ENCODE peak calls at places on chromosomes 12 and 14, in nine cellular contexts. One of them, this sample, is unnamed.

GRCh38 chr12:47296828-47297227 is 217.1 kb upstream of the AMIGO2 start:
- DNase-seq in heart right ventricle: no peak
- DNase-seq in right atrium auricular region: no peak
- DNase-seq in hepatocyte: no peak
- DNase-seq in astrocyte: no peak
- DNase-seq in transverse colon: no peak
- DNase-seq in HCT116: no peak
- DNase-seq in DND-41: no peak
- DNase-seq in uterus: no peak
- DNase-seq in this sample: no peak

GRCh38 chr14:64591809-64592208 is 42.0 kb downstream of the PPP1R36 start:
- DNase-seq in astrocyte: no peak
- DNase-seq in HCT116: no peak
- DNase-seq in DND-41: no peak
- DNase-seq in right atrium auricular region: no peak
- DNase-seq in uterus: no peak
- DNase-seq in transverse colon: no peak
- DNase-seq in hepatocyte: no peak
- DNase-seq in heart right ventricle: no peak
- DNase-seq in this sample: no peak

GRCh38 chr14:54796961-54797360 is 105.7 kb downstream of the GCH1 start:
- DNase-seq in DND-41: no peak
- DNase-seq in astrocyte: peak; percentile 69
- DNase-seq in right atrium auricular region: no peak
- DNase-seq in uterus: no peak
- DNase-seq in heart right ventricle: no peak
- DNase-seq in transverse colon: no peak
- DNase-seq in hepatocyte: no peak
- DNase-seq in HCT116: no peak
- DNase-seq in this sample: peak; percentile 43

GRCh38 chr12:65999564-66000280 is 130.8 kb downstream of the LLPH start:
- DNase-seq in hepatocyte: no peak
- DNase-seq in DND-41: no peak
- DNase-seq in right atrium auricular region: no peak
- DNase-seq in HCT116: no peak
- DNase-seq in astrocyte: peak; percentile 86
- DNase-seq in transverse colon: no peak
- DNase-seq in heart right ventricle: no peak
- DNase-seq in uterus: no peak
- DNase-seq in this sample: peak; percentile 27

GRCh38 chr12:93438266-93439050 is 3.3 kb downstream of the UBE2N start:
- DNase-seq in transverse colon: no peak
- DNase-seq in astrocyte: no peak
- DNase-seq in DND-41: no peak
- DNase-seq in right atrium auricular region: no peak
- DNase-seq in heart right ventricle: no peak
- DNase-seq in HCT116: no peak
- DNase-seq in uterus: no peak
- DNase-seq in hepatocyte: no peak
- DNase-seq in this sample: no peak

GRCh38 chr12:11553871-11554533 is 95.5 kb upstream of the ETV6 start:
- DNase-seq in heart right ventricle: no peak
- DNase-seq in astrocyte: peak; percentile 41
- DNase-seq in transverse colon: peak; percentile 58
- DNase-seq in DND-41: peak; percentile 73
- DNase-seq in uterus: no peak
- DNase-seq in hepatocyte: peak; percentile 71
- DNase-seq in right atrium auricular region: no peak
- DNase-seq in HCT116: peak; percentile 56
- DNase-seq in this sample: peak; percentile 58

GRCh38 chr12:66638666-66639065 is 40.2 kb downstream of the GRIP1 start:
- DNase-seq in heart right ventricle: no peak
- DNase-seq in HCT116: no peak
- DNase-seq in transverse colon: no peak
- DNase-seq in uterus: no peak
- DNase-seq in right atrium auricular region: no peak
- DNase-seq in DND-41: no peak
- DNase-seq in hepatocyte: no peak
- DNase-seq in astrocyte: no peak
- DNase-seq in this sample: no peak

GRCh38 chr12:41011939-41012338 is 176.2 kb upstream of the PDZRN4 start:
- DNase-seq in hepatocyte: no peak
- DNase-seq in right atrium auricular region: no peak
- DNase-seq in uterus: no peak
- DNase-seq in astrocyte: no peak
- DNase-seq in DND-41: no peak
- DNase-seq in heart right ventricle: no peak
- DNase-seq in transverse colon: no peak
- DNase-seq in HCT116: no peak
- DNase-seq in this sample: no peak

GRCh38 chr14:55256586-55256985 is 14.6 kb upstream of the FBXO34 start:
- DNase-seq in hepatocyte: no peak
- DNase-seq in heart right ventricle: no peak
- DNase-seq in right atrium auricular region: no peak
- DNase-seq in astrocyte: no peak
- DNase-seq in transverse colon: no peak
- DNase-seq in DND-41: no peak
- DNase-seq in HCT116: no peak
- DNase-seq in uterus: no peak
- DNase-seq in this sample: no peak

GRCh38 chr14:49988080-49988990 is 95.5 kb downstream of the ARF6 start:
- DNase-seq in HCT116: no peak
- DNase-seq in hepatocyte: no peak
- DNase-seq in uterus: no peak
- DNase-seq in right atrium auricular region: no peak
- DNase-seq in transverse colon: no peak
- DNase-seq in DND-41: no peak
- DNase-seq in heart right ventricle: no peak
- DNase-seq in astrocyte: no peak
- DNase-seq in this sample: no peak

GRCh38 chr14:74240794-74241610 is 1.8 kb downstream of the VSX2 start:
- DNase-seq in heart right ventricle: no peak
- DNase-seq in right atrium auricular region: no peak
- DNase-seq in HCT116: no peak
- DNase-seq in uterus: no peak
- DNase-seq in astrocyte: no peak
- DNase-seq in hepatocyte: no peak
- DNase-seq in transverse colon: no peak
- DNase-seq in DND-41: no peak
- DNase-seq in this sample: no peak

GRCh38 chr12:108798551-108799221 is 58.7 kb downstream of the SSH1 start:
- DNase-seq in uterus: peak; percentile 46
- DNase-seq in astrocyte: peak; percentile 52
- DNase-seq in transverse colon: peak; percentile 33
- DNase-seq in HCT116: no peak
- DNase-seq in hepatocyte: no peak
- DNase-seq in DND-41: no peak
- DNase-seq in right atrium auricular region: no peak
- DNase-seq in heart right ventricle: no peak
- DNase-seq in this sample: peak; percentile 30

GRCh38 chr14:100653409-100653808 is 66.2 kb upstream of the BEGAIN start:
- DNase-seq in DND-41: peak; percentile 61
- DNase-seq in heart right ventricle: no peak
- DNase-seq in right atrium auricular region: no peak
- DNase-seq in astrocyte: no peak
- DNase-seq in hepatocyte: no peak
- DNase-seq in transverse colon: no peak
- DNase-seq in HCT116: no peak
- DNase-seq in uterus: no peak
- DNase-seq in this sample: no peak

GRCh38 chr14:77439861-77440260 is 16.5 kb upstream of the NOXRED1 start:
- DNase-seq in HCT116: no peak
- DNase-seq in DND-41: no peak
- DNase-seq in right atrium auricular region: no peak
- DNase-seq in heart right ventricle: no peak
- DNase-seq in astrocyte: no peak
- DNase-seq in hepatocyte: no peak
- DNase-seq in transverse colon: no peak
- DNase-seq in uterus: no peak
- DNase-seq in this sample: no peak

GRCh38 chr12:58296818-58297217 is 355.5 kb downstream of the ATP23 start:
- DNase-seq in transverse colon: no peak
- DNase-seq in astrocyte: peak; percentile 20
- DNase-seq in hepatocyte: no peak
- DNase-seq in right atrium auricular region: no peak
- DNase-seq in DND-41: no peak
- DNase-seq in uterus: no peak
- DNase-seq in heart right ventricle: no peak
- DNase-seq in HCT116: no peak
- DNase-seq in this sample: no peak

GRCh38 chr14:52071675-52072074 is 2.8 kb upstream of the NID2 start:
- DNase-seq in transverse colon: no peak
- DNase-seq in DND-41: no peak
- DNase-seq in heart right ventricle: no peak
- DNase-seq in hepatocyte: no peak
- DNase-seq in right atrium auricular region: no peak
- DNase-seq in HCT116: no peak
- DNase-seq in uterus: no peak
- DNase-seq in astrocyte: peak; percentile 29
- DNase-seq in this sample: peak; percentile 48

GRCh38 chr14:52072266-52072780 is 3.5 kb upstream of the NID2 start:
- DNase-seq in uterus: no peak
- DNase-seq in DND-41: no peak
- DNase-seq in hepatocyte: no peak
- DNase-seq in transverse colon: no peak
- DNase-seq in HCT116: no peak
- DNase-seq in astrocyte: no peak
- DNase-seq in right atrium auricular region: no peak
- DNase-seq in heart right ventricle: no peak
- DNase-seq in this sample: no peak

GRCh38 chr14:52069617-52070431 is 965 bp upstream of the NID2 start:
- DNase-seq in heart right ventricle: no peak
- DNase-seq in astrocyte: peak; percentile 67
- DNase-seq in hepatocyte: peak; percentile 31
- DNase-seq in HCT116: no peak
- DNase-seq in transverse colon: peak; percentile 26
- DNase-seq in uterus: no peak
- DNase-seq in DND-41: no peak
- DNase-seq in right atrium auricular region: no peak
- DNase-seq in this sample: no peak

GRCh38 chr14:52067873-52068740 is 752 bp downstream of the NID2 start:
- DNase-seq in HCT116: no peak
- DNase-seq in astrocyte: peak; percentile 37
- DNase-seq in heart right ventricle: peak; percentile 58
- DNase-seq in transverse colon: peak; percentile 36
- DNase-seq in right atrium auricular region: no peak
- DNase-seq in uterus: peak; percentile 49
- DNase-seq in DND-41: no peak
- DNase-seq in hepatocyte: peak; percentile 42
- DNase-seq in this sample: no peak

DNA sequence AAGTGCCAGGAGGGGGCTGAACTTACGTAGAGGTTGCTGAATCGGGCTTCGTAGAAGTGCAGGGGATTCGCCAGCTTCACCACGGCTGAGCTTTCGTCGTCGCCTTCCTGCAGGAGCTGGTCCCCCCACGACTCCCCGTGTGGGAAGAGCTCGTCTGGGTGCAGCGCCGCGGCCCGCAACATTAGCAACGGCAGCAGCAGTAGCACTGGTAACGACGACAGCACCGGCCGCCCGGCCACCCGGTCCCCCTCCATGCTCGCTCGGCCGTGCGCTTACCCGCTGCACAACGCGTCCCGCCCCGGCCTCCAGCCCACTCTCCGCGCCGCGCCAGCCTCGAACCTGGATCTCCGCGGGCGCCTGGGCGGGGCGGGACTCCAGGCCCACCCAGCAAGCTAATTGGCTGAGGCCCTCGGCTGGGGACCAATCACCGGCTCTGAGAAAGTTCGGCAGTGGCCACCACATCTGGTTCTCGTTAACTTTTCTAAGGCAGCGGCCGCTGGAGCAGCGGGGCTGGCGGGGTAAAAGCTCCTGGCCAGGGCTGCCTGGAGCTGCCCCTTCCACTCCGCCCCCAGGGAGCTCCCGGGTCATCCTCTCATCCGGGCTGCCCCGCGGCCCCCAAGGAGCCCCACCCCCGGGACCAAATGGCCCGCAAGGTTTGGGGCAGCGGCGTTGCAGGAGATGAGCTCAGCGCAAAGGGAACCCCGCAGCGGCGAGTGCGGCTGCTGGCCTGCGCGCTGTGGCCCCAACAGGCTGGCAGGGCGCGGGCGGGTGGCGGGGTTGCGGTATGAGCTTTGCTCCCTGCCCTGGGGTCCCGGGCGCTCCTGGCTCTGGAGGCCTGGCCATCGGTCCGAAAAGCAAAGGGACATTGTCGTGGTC is at the start of gene NID2:
- DNase-seq in astrocyte: peak; percentile 84
- DNase-seq in transverse colon: peak; percentile 82
- DNase-seq in DND-41: no peak
- DNase-seq in hepatocyte: peak; percentile 90
- DNase-seq in HCT116: no peak
- DNase-seq in right atrium auricular region: peak; percentile 94
- DNase-seq in heart right ventricle: peak; percentile 90
- DNase-seq in uterus: peak; percentile 91
- DNase-seq in this sample: peak; percentile 92
- TF ChIP-seq CTCF in astrocyte: no peak
- TF ChIP-seq CTCF in transverse colon: peak; percentile 7
- TF ChIP-seq CTCF in DND-41: no peak
- TF ChIP-seq CTCF in hepatocyte: no peak
- TF ChIP-seq CTCF in HCT116: no peak
- TF ChIP-seq CTCF in right atrium auricular region: no peak
- TF ChIP-seq CTCF in heart right ventricle: no peak
- TF ChIP-seq CTCF in uterus: no peak
- TF ChIP-seq CTCF in this sample: peak; percentile 7

GRCh38 chr14:105389976-105390848 is 8.1 kb upstream of the TEX22 start:
- DNase-seq in hepatocyte: no peak
- DNase-seq in heart right ventricle: peak; percentile 40
- DNase-seq in uterus: no peak
- DNase-seq in right atrium auricular region: no peak
- DNase-seq in astrocyte: no peak
- DNase-seq in HCT116: no peak
- DNase-seq in DND-41: no peak
- DNase-seq in transverse colon: no peak
- DNase-seq in this sample: no peak
- H3K4me3 ChIP-seq in hepatocyte: no peak overlapping the region
- H3K4me3 ChIP-seq in heart right ventricle: no peak overlapping the region
- H3K4me3 ChIP-seq in uterus: no peak overlapping the region
- H3K4me3 ChIP-seq in right atrium auricular region: no peak overlapping the region
- H3K4me3 ChIP-seq in astrocyte: no peak overlapping the region
- H3K4me3 ChIP-seq in HCT116: no peak overlapping the region
- H3K4me3 ChIP-seq in DND-41: no peak overlapping the region
- H3K4me3 ChIP-seq in transverse colon: no peak overlapping the region
- H3K4me3 ChIP-seq in this sample: no peak overlapping the region

GRCh38 chr14:51253880-51254279 is 13.8 kb downstream of the TMX1 start:
- DNase-seq in heart right ventricle: no peak
- DNase-seq in astrocyte: no peak
- DNase-seq in HCT116: no peak
- DNase-seq in uterus: no peak
- DNase-seq in hepatocyte: no peak
- DNase-seq in DND-41: no peak
- DNase-seq in right atrium auricular region: no peak
- DNase-seq in transverse colon: no peak
- DNase-seq in this sample: no peak
- H3K36me3 ChIP-seq in heart right ventricle: peaks cover 100% of the 10 kb centered on the region
- H3K36me3 ChIP-seq in astrocyte: peaks cover 35% of the 10 kb centered on the region
- H3K36me3 ChIP-seq in HCT116: peaks cover 48% of the 10 kb centered on the region
- H3K36me3 ChIP-seq in uterus: no peaks in the 10 kb centered on the region
- H3K36me3 ChIP-seq in hepatocyte: no peaks in the 10 kb centered on the region
- H3K36me3 ChIP-seq in DND-41: peaks cover 95% of the 10 kb centered on the region
- H3K36me3 ChIP-seq in right atrium auricular region: peaks cover 51% of the 10 kb centered on the region
- H3K36me3 ChIP-seq in transverse colon: peaks cover 16% of the 10 kb centered on the region
- H3K36me3 ChIP-seq in this sample: peaks cover 38% of the 10 kb centered on the region

GRCh38 chr12:128702344-128702743 is 121.4 kb downstream of the SLC15A4 start:
- DNase-seq in right atrium auricular region: no peak
- DNase-seq in transverse colon: no peak
- DNase-seq in heart right ventricle: no peak
- DNase-seq in uterus: no peak
- DNase-seq in astrocyte: no peak
- DNase-seq in hepatocyte: peak; percentile 52
- DNase-seq in HCT116: no peak
- DNase-seq in DND-41: no peak
- DNase-seq in this sample: no peak
- TF ChIP-seq CTCF in right atrium auricular region: no peak
- TF ChIP-seq CTCF in transverse colon: no peak
- TF ChIP-seq CTCF in heart right ventricle: no peak
- TF ChIP-seq CTCF in uterus: no peak
- TF ChIP-seq CTCF in astrocyte: no peak
- TF ChIP-seq CTCF in hepatocyte: peak; percentile 24
- TF ChIP-seq CTCF in HCT116: no peak
- TF ChIP-seq CTCF in DND-41: no peak
- TF ChIP-seq CTCF in this sample: no peak